ENCODE peak calls at places on chromosomes 3 and 15, in four cellular contexts. K is GM12865, A is choroid plexus epithelial cell, W is PC-3. U is an unnamed sample.

GRCh38 chr3:178712247-178712646 is 176.0 kb downstream of the KCNMB2 start:
- DNase-seq in K (no peak), A (no peak), W (no peak), U (no peak)

GRCh38 chr3:149085828-149086231 is 503 bp downstream of the HLTF start:
- DNase-seq in K (peak; percentile 55), A (peak; percentile 52), W (peak; percentile 46), U (peak; percentile 40)

GRCh38 chr3:141275032-141275422 is 43.4 kb downstream of the PXYLP1 start:
- DNase-seq in K (peak; percentile 26), A (peak; percentile 76), W (peak; percentile 80), U (no peak)

GRCh38 chr3:66200786-66201185 is 20.0 kb upstream of the SLC25A26 start:
- DNase-seq in K (no peak), A (no peak), W (no peak), U (no peak)

GRCh38 chr3:123789160-123789559 is 95.0 kb downstream of the MYLK start:
- DNase-seq in K (no peak), A (no peak), W (no peak), U (no peak)

GRCh38 chr3:120357807-120358206 is 8.7 kb upstream of the LRRC58 start:
- DNase-seq in K (no peak), A (no peak), W (no peak), U (no peak)

GRCh38 chr3:115855911-115856310 is 232.6 kb downstream of the GAP43 start:
- DNase-seq in K (no peak), A (no peak), W (peak; percentile 71), U (no peak)

GRCh38 chr15:100703032-100703578 is 100.7 kb downstream of the ASB7 start:
- DNase-seq in K (peak; percentile 91), A (peak; percentile 93), W (peak; percentile 70), U (no peak)

GRCh38 chr3:157119369-157119951 is 40.5 kb downstream of the CCNL1 start:
- DNase-seq in K (no peak), A (no peak), W (peak; percentile 45), U (no peak)

GRCh38 chr3:106611841-106612240 is 743.0 kb upstream of the CBLB start:
- DNase-seq in K (no peak), A (peak; percentile 37), W (no peak), U (peak; percentile 71)

GRCh38 chr15:45200001-45200798 is 12.4 kb upstream of the SHF start:
- DNase-seq in K (peak; percentile 97), A (peak; percentile 91), W (peak; percentile 97), U (peak; percentile 92)

DNA sequence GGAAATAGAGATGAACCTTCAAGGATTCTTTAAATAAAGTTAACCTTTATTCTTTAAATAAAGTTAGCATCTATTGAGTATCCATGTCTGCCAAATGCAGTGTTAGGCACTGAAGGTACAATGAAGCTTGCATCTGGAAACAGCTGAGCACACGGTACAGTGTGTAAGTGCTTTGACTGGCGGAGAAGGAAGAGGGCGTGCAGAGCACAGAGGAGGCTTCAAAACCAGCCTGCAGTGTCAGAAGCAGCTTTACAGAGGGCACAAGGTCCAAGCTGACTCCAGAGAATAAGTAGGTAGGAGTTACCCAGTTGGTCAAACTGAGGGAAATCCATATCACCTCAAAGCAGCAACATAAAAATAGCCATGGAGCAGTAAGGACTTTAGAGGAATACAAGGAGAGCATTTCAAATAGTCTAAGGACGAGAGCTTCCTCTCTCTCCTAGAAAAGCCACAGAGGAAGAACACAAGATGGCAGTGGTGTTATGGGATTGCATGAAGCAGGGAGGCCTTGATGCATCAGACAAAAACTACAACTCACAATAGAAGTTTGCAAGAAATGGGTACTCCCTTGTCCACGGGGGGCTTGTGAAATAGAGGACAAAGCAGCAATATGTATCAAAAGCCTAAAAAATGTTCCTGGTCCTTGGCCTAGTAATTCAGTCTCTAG is 60.3 kb upstream of the PPP2R3A start:
- DNase-seq in K (no peak), A (peak; percentile 39), W (peak; percentile 49), U (peak; percentile 19)
- TF ChIP-seq CTCF in K (no peak), A (peak; percentile 42), W (peak; percentile 57), U (no peak)

GRCh38 chr3:14411988-14412387 is 9.6 kb downstream of the SLC6A6 start:
- DNase-seq in K (no peak), A (no peak), W (peak; percentile 29), U (no peak)
- TF ChIP-seq CTCF in K (no peak), A (peak; percentile 46), W (peak; percentile 52), U (peak; percentile 26)

GRCh38 chr15:63047792-63048114 is 5.2 kb downstream of the TPM1 start:
- DNase-seq in K (no peak), A (no peak), W (no peak), U (no peak)
- TF ChIP-seq CTCF in K (no peak), A (no peak), W (no peak), U (no peak)

GRCh38 chr3:33377489-33377888 is 62.7 kb downstream of the UBP1 start:
- DNase-seq in K (no peak), A (no peak), W (no peak), U (no peak)
- TF ChIP-seq CTCF in K (no peak), A (peak; percentile 16), W (no peak), U (peak; percentile 8)

GRCh38 chr3:195250473-195251251 is 20.3 kb downstream of the XXYLT1 start:
- DNase-seq in K (peak; percentile 35), A (peak; percentile 86), W (no peak), U (no peak)
- TF ChIP-seq CTCF in K (peak; percentile 10), A (peak; percentile 84), W (no peak), U (no peak)

GRCh38 chr3:171833775-171834460 is 9.2 kb upstream of the TMEM212 start:
- DNase-seq in K (peak; percentile 44), A (peak; percentile 78), W (peak; percentile 69), U (no peak)
- TF ChIP-seq CTCF in K (peak; percentile 53), A (peak; percentile 58), W (peak; percentile 87), U (peak; percentile 37)

GRCh38 chr3:33936171-33936920 is 137.9 kb downstream of the PDCD6IP start:
- DNase-seq in K (no peak), A (no peak), W (no peak), U (no peak)
- TF ChIP-seq CTCF in K (no peak), A (no peak), W (no peak), U (no peak)

U was measured in cardiac muscle cell.